ENCODE peak calls at places on chromosomes 13 and 19, in ten cellular contexts. X is NCI-H1417, O is hippocampal formation, D is A549, I is iris pigment epithelial cell, G is head of caudate nucleus, B is ascending aorta, E is mesenchymal stem cell, R is hepatocyte, V is occipital lobe. M is an unnamed sample.

GRCh38 chr13:99830931-99831330 is 140.6 kb downstream of the ZIC5 start:
- DNase-seq in O (no peak), E (no peak), X (no peak), R (no peak), G (no peak), B (no peak), I (no peak), V (no peak), D (no peak), M (peak)

GRCh38 chr13:50788551-50788950 is 54.9 kb downstream of the DLEU7 start:
- DNase-seq in R (no peak), X (no peak), D (no peak), B (no peak), V (no peak), I (peak), E (no peak), G (no peak), O (no peak), M (no peak)

GRCh38 chr13:94825507-94825906 is 113.2 kb upstream of the SOX21 start:
- DNase-seq in G (peak), V (peak), R (peak), E (peak), D (no peak), O (peak), B (no peak), I (peak), X (no peak), M (no peak)

GRCh38 chr13:42373048-42373812 is 101.3 kb downstream of the AKAP11 start:
- DNase-seq in B (no peak), G (no peak), V (no peak), I (no peak), O (no peak), X (no peak), E (no peak), D (no peak), R (no peak), M (no peak)

GRCh38 chr19:53037101-53038097 is 7.1 kb upstream of the ERVV-2 start:
- DNase-seq in E (no peak), I (peak), R (peak), D (no peak), G (peak), V (no peak), B (no peak), X (peak), O (no peak), M (no peak)

GRCh38 chr13:71865858-71866172 is 1.2 kb downstream of the DACH1 start:
- DNase-seq in D (no peak), E (peak), G (no peak), X (peak), O (no peak), V (no peak), B (no peak), I (peak), R (no peak), M (no peak)

GRCh38 chr13:42720116-42720857 is 61.1 kb upstream of the FAM216B start:
- DNase-seq in E (peak), V (no peak), R (peak), B (peak), G (peak), X (peak), D (peak), I (peak), O (no peak), M (peak)

GRCh38 chr13:55820817-55821216 is 1319.9 kb upstream of the PRR20A start:
- DNase-seq in V (no peak), I (no peak), E (no peak), O (no peak), D (no peak), R (no peak), B (no peak), G (no peak), X (no peak), M (no peak)

GRCh38 chr19:9936151-9937000 is at the start of gene OLFM2:
- DNase-seq in R (peak), D (no peak), B (no peak), G (no peak), O (peak), I (no peak), V (no peak), E (no peak), X (no peak), M (no peak)

GRCh38 chr19:44685877-44686276 is 13.1 kb upstream of the CEACAM16 start:
- DNase-seq in G (no peak), D (peak), O (no peak), B (no peak), I (peak), X (no peak), V (no peak), R (no peak), E (peak), M (no peak)

GRCh38 chr19:39913682-39914333 is 20.6 kb downstream of the FCGBP start:
- DNase-seq in D (no peak), X (no peak), V (no peak), I (no peak), B (no peak), G (no peak), R (peak), O (no peak), E (no peak), M (peak)

GRCh38 chr19:46998445-46999142 is 21.0 kb upstream of the NPAS1 start:
- DNase-seq in E (no peak), O (peak), I (no peak), B (no peak), X (no peak), G (peak), D (no peak), V (peak), R (no peak), M (no peak)

GRCh38 chr19:46049597-46049996 is 8.8 kb upstream of the IGFL4 start:
- DNase-seq in E (no peak), I (no peak), O (no peak), D (no peak), R (no peak), V (no peak), G (no peak), B (no peak), X (peak), M (no peak)

GRCh38 chr19:24054044-24054935 is 32.7 kb upstream of the ZNF254 start:
- DNase-seq in V (no peak), G (no peak), O (no peak), E (peak), B (no peak), D (peak), X (no peak), R (peak), I (peak), M (no peak)

GRCh38 chr13:74651121-74651520 is 516.9 kb upstream of the KLF12 start:
- DNase-seq in E (no peak), O (no peak), X (no peak), V (no peak), R (no peak), B (no peak), G (no peak), D (no peak), I (no peak), M (no peak)

GRCh38 chr13:113077566-113077952 is 28.0 kb upstream of the F7 start:
- DNase-seq in G (no peak), X (no peak), D (no peak), B (no peak), I (no peak), V (no peak), E (no peak), O (no peak), R (no peak), M (no peak)

GRCh38 chr13:52949744-52950143 is 78.9 kb upstream of the OLFM4 start:
- DNase-seq in E (no peak), V (peak), O (no peak), R (no peak), X (no peak), B (no peak), D (no peak), I (no peak), G (peak), M (no peak)

GRCh38 chr13:108427355-108427754 is 157.8 kb downstream of the TNFSF13B start:
- DNase-seq in R (no peak), X (no peak), V (no peak), O (no peak), I (peak), D (no peak), G (peak), E (no peak), B (no peak), M (no peak)

GRCh38 chr13:99958402-99959126 is 13.0 kb downstream of the ZIC5 start:
- DNase-seq in R (no peak), G (no peak), X (no peak), I (no peak), E (no peak), D (no peak), B (no peak), O (no peak), V (no peak), M (no peak)

GRCh38 chr13:49305824-49306425 is 58.2 kb downstream of the CDADC1 start:
- DNase-seq in X (no peak), O (no peak), B (no peak), G (no peak), V (no peak), R (no peak), D (no peak), I (no peak), E (no peak), M (no peak)

M was measured in SJSA1.